ENCODE peak calls at places on chromosomes 11 and 22, in seven cellular contexts. R, J, C, M, L, K and I are unnamed samples. For H3K36me3, the result is how much of the 10 kb centered on the place peaks cover.

GRCh38 chr22:25223269-25223850 is 3.9 kb downstream of the CRYBB2 start:
- DNase-seq in R (no peak), J (no peak), C (no peak), M (no peak), L (no peak), K (no peak), I (peak)

GRCh38 chr11:70167723-70168404 is 35.2 kb upstream of the FADD start:
- DNase-seq in R (no peak), J (no peak), C (no peak), M (no peak), L (no peak), K (no peak), I (no peak)

GRCh38 chr22:39631857-39632256 is 61.3 kb downstream of the CACNA1I start:
- DNase-seq in R (no peak), J (no peak), C (no peak), M (no peak), L (no peak), K (no peak), I (no peak)

GRCh38 chr11:110901441-110901840 is 189.2 kb upstream of the ARHGAP20 start:
- DNase-seq in R (no peak), J (no peak), C (no peak), M (no peak), L (no peak), K (no peak), I (no peak)

GRCh38 chr11:46281374-46281831 is 3.9 kb downstream of the CREB3L1 start:
- DNase-seq in R (no peak), J (no peak), C (no peak), M (no peak), L (peak), K (no peak), I (peak)

GRCh38 chr22:21915624-21916308 is 36.9 kb downstream of the PPM1F start:
- DNase-seq in R (no peak), J (no peak), C (no peak), M (no peak), L (no peak), K (no peak), I (no peak)

GRCh38 chr22:27779650-27780049 is 21.9 kb downstream of the MN1 start:
- DNase-seq in R (no peak), J (no peak), C (no peak), M (peak), L (no peak), K (no peak), I (no peak)

GRCh38 chr11:45801723-45802315 is 3.1 kb upstream of the SLC35C1 start:
- DNase-seq in R (no peak), J (no peak), C (no peak), M (peak), L (peak), K (no peak), I (no peak)

GRCh38 chr11:40162901-40163300 is 1296.6 kb downstream of the LRRC4C start:
- DNase-seq in R (no peak), J (no peak), C (no peak), M (no peak), L (no peak), K (no peak), I (peak)

GRCh38 chr11:130452941-130453340 is 4.5 kb downstream of the ADAMTS15 start:
- DNase-seq in R (peak), J (no peak), C (no peak), M (no peak), L (no peak), K (no peak), I (no peak)

GRCh38 chr11:32434116-32434386 is 1.3 kb downstream of the WT1 start:
- DNase-seq in R (no peak), J (no peak), C (no peak), M (no peak), L (no peak), K (no peak), I (no peak)
- H3K4me3 ChIP-seq in R (no peak), J (peak), C (peak), M (no peak), L (no peak), K (no peak), I (no peak)

GRCh38 chr11:123143476-123143875 is 51.6 kb downstream of the CLMP start:
- DNase-seq in R (no peak), J (no peak), C (no peak), M (no peak), L (no peak), K (no peak), I (no peak)
- H3K36me3 ChIP-seq in R (under half), J (under half), C (under half), M (under half), L (under half), K (under half), I (under half)

GRCh38 chr11:2463766-2464277 is 19.0 kb downstream of the KCNQ1 start:
- DNase-seq in R (no peak), J (no peak), C (no peak), M (no peak), L (no peak), K (no peak), I (no peak)
- H3K27ac ChIP-seq in R (no peak), J (no peak), C (no peak), M (no peak), L (no peak), K (peak), I (no peak)

GRCh38 chr11:78049348-78049747 is 14.3 kb upstream of the THRSP start:
- DNase-seq in R (no peak), J (no peak), C (no peak), M (no peak), L (no peak), K (no peak), I (no peak)

GRCh38 chr11:78045851-78046485 is 17.7 kb upstream of the THRSP start:
- DNase-seq in R (peak), J (peak), C (no peak), M (peak), L (peak), K (peak), I (peak)

GRCh38 chr11:78050964-78051831 is 12.5 kb upstream of the THRSP start:
- DNase-seq in R (no peak), J (no peak), C (no peak), M (peak), L (peak), K (no peak), I (no peak)

GRCh38 chr11:78046486-78046854 is 17.2 kb upstream of the THRSP start:
- DNase-seq in R (no peak), J (no peak), C (no peak), M (no peak), L (no peak), K (no peak), I (no peak)

GRCh38 chr11:78048561-78048960 is 15.1 kb upstream of the THRSP start:
- DNase-seq in R (no peak), J (no peak), C (no peak), M (no peak), L (no peak), K (no peak), I (no peak)
- H3K4me3 ChIP-seq in R (no peak), J (no peak), C (no peak), M (no peak), L (no peak), K (no peak), I (no peak)

GRCh38 chr11:47626234-47626633 is 16.1 kb downstream of the MTCH2 start:
- DNase-seq in R (no peak), J (no peak), C (no peak), M (no peak), L (no peak), K (no peak), I (no peak)

DNA sequence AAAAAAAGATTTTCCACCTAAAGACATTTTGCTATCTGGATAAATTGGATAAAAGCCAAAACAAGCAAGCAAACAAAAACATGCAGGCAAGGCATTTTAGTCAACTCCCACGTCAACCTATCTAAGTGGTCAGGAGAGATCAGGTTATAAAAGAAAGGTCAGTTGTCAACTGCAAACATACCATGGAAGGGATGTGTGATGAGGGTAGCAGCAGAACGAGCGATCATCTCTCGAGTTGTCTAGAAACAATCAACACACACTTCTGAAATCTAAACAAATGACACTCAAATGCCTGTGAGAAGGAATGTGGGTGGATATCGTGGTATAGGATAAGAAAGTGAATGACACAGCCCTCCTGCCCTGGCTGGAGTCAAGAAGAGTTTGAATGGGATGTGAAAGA is 10.9 kb downstream of the MTCH2 start:
- DNase-seq in R (no peak), J (no peak), C (no peak), M (peak), L (no peak), K (no peak), I (no peak)
- H3K36me3 ChIP-seq in R (under half), J (under half), C (half or more), M (under half), L (under half), K (under half), I (half or more)

DNA sequence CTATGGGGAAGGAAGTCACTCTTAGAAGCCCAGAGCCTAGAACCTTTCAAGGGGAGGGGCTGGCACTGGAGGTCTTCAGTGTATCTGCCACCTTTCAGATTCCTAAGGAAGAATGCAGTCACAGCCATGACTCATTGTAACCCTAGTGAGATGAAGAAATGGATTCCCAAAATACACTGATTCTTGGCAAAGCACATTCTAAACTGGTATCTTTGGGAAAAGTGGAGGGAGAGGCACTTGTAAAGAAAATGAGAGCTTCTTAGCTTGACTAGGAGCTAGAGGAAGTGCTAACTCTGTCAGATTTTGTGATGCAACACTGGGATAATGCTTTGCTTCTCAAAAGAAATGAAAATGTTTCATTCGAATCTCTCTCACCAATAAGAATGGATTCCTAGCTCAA is 14.4 kb downstream of the NRIP3 start:
- DNase-seq in R (no peak), J (no peak), C (no peak), M (no peak), L (peak), K (no peak), I (no peak)
- H3K27ac ChIP-seq in R (no peak), J (no peak), C (no peak), M (no peak), L (no peak), K (no peak), I (no peak)

GRCh38 chr22:49788492-49788891 is 39.2 kb downstream of the BRD1 start:
- DNase-seq in R (no peak), J (peak), C (no peak), M (peak), L (peak), K (no peak), I (no peak)

GRCh38 chr22:49791682-49792081 is 36.0 kb downstream of the BRD1 start:
- DNase-seq in R (no peak), J (no peak), C (no peak), M (no peak), L (no peak), K (no peak), I (no peak)

GRCh38 chr22:49787861-49788260 is 39.8 kb downstream of the BRD1 start:
- DNase-seq in R (no peak), J (no peak), C (no peak), M (no peak), L (no peak), K (no peak), I (no peak)

GRCh38 chr22:49790912-49791311 is 36.8 kb downstream of the BRD1 start:
- DNase-seq in R (no peak), J (no peak), C (no peak), M (no peak), L (no peak), K (no peak), I (no peak)

GRCh38 chr22:49789289-49790141 is 38.2 kb downstream of the BRD1 start:
- DNase-seq in R (no peak), J (peak), C (no peak), M (no peak), L (peak), K (no peak), I (no peak)
- H3K4me3 ChIP-seq in R (no peak), J (no peak), C (no peak), M (no peak), L (no peak), K (no peak), I (no peak)

GRCh38 chr11:83278351-83278750 is 7.8 kb downstream of the CCDC90B start:
- DNase-seq in R (no peak), J (no peak), C (no peak), M (no peak), L (no peak), K (no peak), I (no peak)

GRCh38 chr11:83272627-83273026 is 13.5 kb downstream of the CCDC90B start:
- DNase-seq in R (no peak), J (no peak), C (no peak), M (no peak), L (peak), K (no peak), I (peak)

GRCh38 chr11:83280256-83280655 is 5.9 kb downstream of the CCDC90B start:
- DNase-seq in R (no peak), J (no peak), C (no peak), M (no peak), L (no peak), K (no peak), I (no peak)

DNA sequence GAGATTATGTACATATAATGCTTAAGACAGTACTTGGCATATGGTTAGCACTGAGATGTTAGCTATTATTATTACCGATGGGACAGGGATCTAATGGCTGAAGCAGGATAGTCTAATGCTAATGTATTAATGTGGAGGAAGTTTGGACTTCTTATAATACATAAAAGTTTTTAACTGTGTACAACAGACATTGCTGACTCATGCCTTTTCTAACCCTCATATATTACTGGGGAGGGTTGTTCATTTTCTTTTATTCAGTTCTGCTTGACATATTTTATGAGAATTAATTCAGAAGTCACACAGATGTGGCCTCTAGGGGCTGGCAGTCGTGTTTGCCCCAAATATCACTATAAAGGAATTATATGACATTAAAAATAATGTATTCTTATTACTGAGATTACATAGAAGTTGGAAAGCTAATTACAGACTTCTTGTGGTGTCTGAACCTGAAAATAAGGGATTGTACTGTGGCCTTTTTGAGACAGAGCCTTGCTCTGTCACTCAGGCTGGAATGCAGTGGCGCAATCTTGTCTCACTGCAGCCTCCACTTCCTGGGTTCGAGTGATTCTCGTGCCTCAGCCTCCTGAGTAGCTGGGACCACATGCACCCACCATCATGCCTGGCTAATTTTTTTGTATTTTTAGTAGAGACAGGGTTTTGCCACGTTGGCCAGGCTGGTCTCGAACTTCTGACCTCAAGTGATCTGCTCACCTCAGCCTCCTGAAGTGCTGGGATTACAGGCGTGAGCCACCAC is 10.1 kb downstream of the CCDC90B start:
- DNase-seq in R (no peak), J (no peak), C (no peak), M (no peak), L (no peak), K (no peak), I (no peak)
- H3K36me3 ChIP-seq in R (under half), J (under half), C (under half), M (under half), L (under half), K (under half), I (half or more)

DNA sequence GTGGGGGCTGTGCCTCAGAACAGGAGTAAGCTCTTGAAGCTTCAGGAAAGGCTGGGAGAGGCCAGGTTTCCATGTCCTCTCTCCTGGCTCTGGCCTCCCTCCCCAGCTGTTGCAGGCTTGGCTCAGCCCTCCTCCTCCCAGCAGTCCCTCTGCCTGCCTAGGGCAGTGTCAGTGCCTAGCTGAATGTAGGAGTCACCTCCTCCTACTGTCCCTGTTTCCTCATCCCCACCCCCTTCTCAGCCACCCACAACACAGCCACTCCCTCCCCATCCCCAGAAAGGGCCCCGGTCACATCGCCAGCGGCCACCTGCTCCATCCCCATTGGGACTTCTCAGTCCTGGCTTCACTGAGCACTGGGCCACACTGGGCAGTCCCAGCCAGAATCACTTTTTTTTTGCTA is 2.9 kb upstream of the FBLN1 start:
- DNase-seq in R (peak), J (no peak), C (no peak), M (no peak), L (no peak), K (no peak), I (peak)
- H3K27ac ChIP-seq in R (no peak), J (no peak), C (no peak), M (no peak), L (no peak), K (no peak), I (no peak)